ENCODE peak calls at places on chromosomes 13 and 19, in ten cellular contexts. U is stimulated activated CD8-positive, alpha-beta memory T cell treated with anti-CD3 and anti-CD28 coated beads, Interleukin-7, amount 100 ng/mL, for 1 hour; V is activated naive CD4-positive, alpha-beta T cell treated with Interleukin-2 at 50 U/mL for 16 hours; T is HEK293T; R is BJ; I is activated CD4-positive, alpha-beta T cell treated with anti-CD3 and anti-CD28 coated beads for 48 hours; Z is HT1080; X is head of caudate nucleus; S is LoVo; D is HT-29. N is an unnamed sample.

GRCh38 chr19:3129112-3129511 is 6.7 kb upstream of the GNA15 start:
- DNase-seq in U (no peak), V (no peak), T (no peak), R (no peak), I (no peak), Z (peak; percentile 46), X (no peak), S (peak; percentile 38), D (peak; percentile 50), N (peak; percentile 41)

GRCh38 chr19:2150794-2151338 is 500 bp downstream of the AP3D1 start:
- DNase-seq in U (no peak), V (peak; percentile 24), T (no peak), R (no peak), I (peak; percentile 31), Z (no peak), X (no peak), S (no peak), D (no peak), N (no peak)

GRCh38 chr13:21043898-21044297 is 17.5 kb downstream of the LATS2 start:
- DNase-seq in U (no peak), V (no peak), T (peak; percentile 32), R (peak; percentile 36), I (no peak), Z (no peak), X (no peak), S (no peak), D (no peak), N (no peak)

GRCh38 chr19:6292006-6292405 is 12.2 kb upstream of the MLLT1 start:
- DNase-seq in U (no peak), V (no peak), T (no peak), R (no peak), I (no peak), Z (no peak), X (no peak), S (no peak), D (no peak), N (no peak)

GRCh38 chr19:6551607-6552450 is 21.0 kb downstream of the TNFSF9 start:
- DNase-seq in U (no peak), V (peak; percentile 52), T (no peak), R (no peak), I (peak; percentile 77), Z (no peak), X (peak; percentile 10), S (no peak), D (no peak), N (peak; percentile 15)

GRCh38 chr13:78098249-78098648 is 179.6 kb upstream of the EDNRB start:
- DNase-seq in U (no peak), V (no peak), T (no peak), R (no peak), I (no peak), Z (no peak), X (no peak), S (no peak), D (no peak), N (no peak)

GRCh38 chr19:36417752-36418286 is 625 bp downstream of the ZFP82 start:
- DNase-seq in U (no peak), V (peak; percentile 1), T (no peak), R (no peak), I (no peak), Z (peak; percentile 4), X (no peak), S (no peak), D (no peak), N (peak; percentile 1)

GRCh38 chr19:50008532-50008931 is 16.6 kb downstream of the VRK3 start:
- DNase-seq in U (no peak), V (no peak), T (peak; percentile 64), R (no peak), I (peak; percentile 31), Z (no peak), X (no peak), S (no peak), D (no peak), N (no peak)

GRCh38 chr13:97125810-97126738 is 96.1 kb upstream of the MBNL2 start:
- DNase-seq in U (no peak), V (peak; percentile 11), T (peak; percentile 19), R (no peak), I (peak; percentile 40), Z (peak; percentile 89), X (peak; percentile 20), S (no peak), D (peak; percentile 49), N (no peak)

GRCh38 chr19:33720691-33721682 is 75.7 kb upstream of the KCTD15 start:
- DNase-seq in U (no peak), V (no peak), T (no peak), R (no peak), I (no peak), Z (no peak), X (peak; percentile 42), S (no peak), D (no peak), N (no peak)

GRCh38 chr13:76720827-76721226 is 165.4 kb downstream of the KCTD12 start:
- DNase-seq in U (no peak), V (no peak), T (no peak), R (no peak), I (no peak), Z (no peak), X (no peak), S (no peak), D (no peak), N (no peak)

GRCh38 chr13:45681101-45681500 is 21.0 kb upstream of the CBY2 start:
- DNase-seq in U (no peak), V (no peak), T (no peak), R (no peak), I (no peak), Z (no peak), X (no peak), S (no peak), D (no peak), N (no peak)

GRCh38 chr19:8302734-8303133 is 5.4 kb downstream of the CD320 start:
- DNase-seq in U (no peak), V (no peak), T (no peak), R (no peak), I (no peak), Z (no peak), X (no peak), S (no peak), D (no peak), N (no peak)

GRCh38 chr19:13621413-13621812 is 115.1 kb upstream of the CACNA1A start:
- DNase-seq in U (no peak), V (peak; percentile 44), T (no peak), R (peak; percentile 82), I (peak; percentile 71), Z (peak; percentile 89), X (no peak), S (peak; percentile 60), D (no peak), N (peak; percentile 11)

GRCh38 chr19:29690842-29691241 is 24.2 kb downstream of the C19orf12 start:
- DNase-seq in U (no peak), V (peak; percentile 53), T (peak; percentile 53), R (no peak), I (peak; percentile 66), Z (peak; percentile 71), X (no peak), S (no peak), D (peak; percentile 62), N (peak; percentile 44)

GRCh38 chr19:42081584-42082258 is 5.8 kb downstream of the ZNF574 start:
- DNase-seq in U (no peak), V (no peak), T (peak; percentile 48), R (no peak), I (no peak), Z (peak; percentile 48), X (no peak), S (no peak), D (peak; percentile 75), N (peak; percentile 45)

GRCh38 chr19:18645035-18645511 is 8.2 kb downstream of the KLHL26 start:
- DNase-seq in U (no peak), V (no peak), T (no peak), R (no peak), I (no peak), Z (no peak), X (peak; percentile 79), S (no peak), D (no peak), N (no peak)

GRCh38 chr13:106534844-106535551 is 464 bp downstream of the EFNB2 start:
- DNase-seq in U (no peak), V (peak; percentile 18), T (no peak), R (no peak), I (peak; percentile 4), Z (no peak), X (peak; percentile 30), S (no peak), D (peak; percentile 47), N (peak; percentile 27)

GRCh38 chr13:30690282-30691188 is 44.8 kb upstream of the ALOX5AP start:
- DNase-seq in U (no peak), V (peak; percentile 18), T (no peak), R (peak; percentile 83), I (no peak), Z (peak; percentile 71), X (peak; percentile 23), S (peak; percentile 61), D (peak; percentile 62), N (peak; percentile 74)

GRCh38 chr13:67197704-67198103 is 32.4 kb downstream of the PCDH9 start:
- DNase-seq in U (no peak), V (no peak), T (no peak), R (no peak), I (no peak), Z (no peak), X (no peak), S (no peak), D (no peak), N (no peak)

GRCh38 chr13:97364031-97364430 is 69.9 kb upstream of the RAP2A start:
- DNase-seq in U (no peak), V (no peak), T (no peak), R (no peak), I (no peak), Z (no peak), X (no peak), S (no peak), D (no peak), N (no peak)

GRCh38 chr19:4338441-4339350 is at the start of gene STAP2:
- DNase-seq in U (no peak), V (peak; percentile 40), T (no peak), R (no peak), I (peak; percentile 36), Z (no peak), X (no peak), S (peak; percentile 66), D (peak; percentile 79), N (peak; percentile 87)

GRCh38 chr13:78183737-78184136 is 265.1 kb upstream of the EDNRB start:
- DNase-seq in U (no peak), V (no peak), T (no peak), R (no peak), I (no peak), Z (no peak), X (no peak), S (no peak), D (no peak), N (no peak)

GRCh38 chr13:99384468-99384867 is 77.3 kb upstream of the GPR183 start:
- DNase-seq in U (no peak), V (no peak), T (no peak), R (no peak), I (peak; percentile 48), Z (no peak), X (no peak), S (no peak), D (no peak), N (no peak)

GRCh38 chr19:39813264-39813998 is 20.5 kb downstream of the DYRK1B start:
- DNase-seq in U (no peak), V (no peak), T (no peak), R (no peak), I (no peak), Z (no peak), X (no peak), S (no peak), D (no peak), N (no peak)